ENCODE peak calls at places on chromosomes 11 and 22, in four cellular contexts. F, R, X and V are unnamed samples.

GRCh38 chr11:122747358-122747757 is 90.9 kb upstream of the CRTAM start:
- DNase-seq in F (no peak), X (no peak), R (no peak), V (no peak)

GRCh38 chr11:2459016-2459725 is 14.4 kb downstream of the KCNQ1 start:
- DNase-seq in F (no peak), X (no peak), R (no peak), V (no peak)

GRCh38 chr11:8527939-8528338 is 66.1 kb downstream of the STK33 start:
- DNase-seq in R (no peak), X (no peak), F (no peak), V (no peak)

GRCh38 chr22:38613588-38613987 is 42.6 kb downstream of the FAM227A start:
- DNase-seq in F (no peak), X (no peak), R (no peak), V (no peak)

GRCh38 chr22:35361001-35361551 is 19.8 kb upstream of the HMOX1 start:
- DNase-seq in X (no peak), R (no peak), F (no peak), V (no peak)

GRCh38 chr22:37943471-37944198 is 9.8 kb downstream of the C22orf23 start:
- DNase-seq in X (no peak), F (no peak), R (no peak), V (no peak)

GRCh38 chr11:20131744-20132666 is 28.3 kb downstream of the DBX1 start:
- DNase-seq in X (peak; percentile 57), R (peak; percentile 43), F (peak; percentile 59), V (peak; percentile 18)

GRCh38 chr11:119318240-119319135 is 1.6 kb upstream of the MCAM start:
- DNase-seq in R (no peak), X (no peak), F (no peak), V (no peak)

GRCh38 chr22:49903322-49904039 is 14.8 kb downstream of the ALG12 start:
- DNase-seq in X (no peak), F (no peak), R (no peak), V (no peak)

GRCh38 chr11:64186205-64187165 is 514 bp downstream of the STIP1 start:
- DNase-seq in F (no peak), X (peak; percentile 53), R (no peak), V (peak; percentile 29)

GRCh38 chr11:128726464-128727139 is 32.7 kb downstream of the FLI1 start:
- DNase-seq in F (no peak), R (no peak), X (no peak), V (peak; percentile 78)

GRCh38 chr22:19960491-19961200 is 19.0 kb upstream of the TXNRD2 start:
- DNase-seq in F (no peak), X (peak; percentile 39), R (peak; percentile 9), V (no peak)

GRCh38 chr11:111851636-111852035 is 19.7 kb downstream of the ALG9 start:
- DNase-seq in X (no peak), R (no peak), F (no peak), V (no peak)

GRCh38 chr11:73729594-73730206 is 31.2 kb downstream of the RAB6A start:
- DNase-seq in R (no peak), F (no peak), X (no peak), V (no peak)

GRCh38 chr11:126061707-126062678 is 673 bp downstream of the CDON start:
- DNase-seq in R (peak; percentile 19), F (peak; percentile 40), X (peak; percentile 65), V (no peak)

GRCh38 chr11:3046190-3046589 is 11.0 kb downstream of the CARS1 start:
- DNase-seq in X (no peak), R (peak; percentile 44), F (no peak), V (no peak)

GRCh38 chr22:36763576-36763975 is 12.3 kb downstream of the IFT27 start:
- DNase-seq in X (no peak), R (no peak), F (no peak), V (no peak)

GRCh38 chr11:113106507-113106906 is 145.3 kb downstream of the NCAM1 start:
- DNase-seq in R (no peak), X (no peak), F (no peak), V (no peak)

GRCh38 chr11:393219-394033 is 583 bp upstream of the PKP3 start:
- DNase-seq in F (no peak), R (no peak), X (peak; percentile 60), V (no peak)

GRCh38 chr11:129732926-129733325 is 82.7 kb upstream of the TMEM45B start:
- DNase-seq in F (no peak), X (no peak), R (no peak), V (no peak)

GRCh38 chr11:28963189-28963588 is 855.0 kb downstream of the METTL15 start:
- DNase-seq in R (no peak), F (no peak), X (no peak), V (no peak)

GRCh38 chr11:34052608-34053160 is 1.2 kb downstream of the CAPRIN1 start:
- DNase-seq in F (peak; percentile 21), X (peak; percentile 44), R (peak; percentile 29), V (peak; percentile 40)

GRCh38 chr11:9922806-9923205 is 258.9 kb downstream of the SWAP70 start:
- DNase-seq in X (no peak), R (no peak), F (no peak), V (no peak)

GRCh38 chr11:104678408-104678807 is 219.9 kb downstream of the CASP12 start:
- DNase-seq in R (no peak), F (no peak), X (no peak), V (no peak)

GRCh38 chr11:61966673-61967176 is 709 bp downstream of the FTH1 start:
- DNase-seq in R (no peak), X (peak; percentile 44), F (no peak), V (peak; percentile 57)

GRCh38 chr11:5591613-5592012 is 4.8 kb upstream of the TRIM6 start:
- DNase-seq in R (no peak), F (no peak), X (no peak), V (no peak)

GRCh38 chr22:16973591-16974297 is 34.3 kb downstream of the GAB4 start:
- DNase-seq in X (no peak), R (no peak), F (no peak), V (no peak)
- H3K27ac ChIP-seq in X (no peak overlapping the region), R (no peak overlapping the region), F (no peak overlapping the region), V (no peak overlapping the region)

GRCh38 chr11:66373261-66373660 is 1.7 kb upstream of the SLC29A2 start:
- DNase-seq in X (no peak), F (peak; percentile 50), R (peak; percentile 45), V (no peak)

GRCh38 chr11:66368484-66368883 is 3.1 kb downstream of the SLC29A2 start:
- DNase-seq in R (no peak), X (no peak), F (no peak), V (no peak)

GRCh38 chr11:66367561-66368312 is 3.8 kb downstream of the SLC29A2 start:
- DNase-seq in X (no peak), R (no peak), F (no peak), V (no peak)

GRCh38 chr11:66369073-66369894 is 2.3 kb downstream of the SLC29A2 start:
- DNase-seq in F (no peak), X (no peak), R (no peak), V (no peak)

GRCh38 chr11:66371627-66372415 is at the start of gene SLC29A2:
- DNase-seq in R (peak; percentile 75), F (peak; percentile 73), X (peak; percentile 88), V (peak; percentile 85)
- H3K27ac ChIP-seq in R (peak within 1 kb of the TSS; percentile 93), F (peak within 1 kb of the TSS; percentile 95), X (peak within 1 kb of the TSS; percentile 77), V (peak within 1 kb of the TSS; percentile 68)

DNA sequence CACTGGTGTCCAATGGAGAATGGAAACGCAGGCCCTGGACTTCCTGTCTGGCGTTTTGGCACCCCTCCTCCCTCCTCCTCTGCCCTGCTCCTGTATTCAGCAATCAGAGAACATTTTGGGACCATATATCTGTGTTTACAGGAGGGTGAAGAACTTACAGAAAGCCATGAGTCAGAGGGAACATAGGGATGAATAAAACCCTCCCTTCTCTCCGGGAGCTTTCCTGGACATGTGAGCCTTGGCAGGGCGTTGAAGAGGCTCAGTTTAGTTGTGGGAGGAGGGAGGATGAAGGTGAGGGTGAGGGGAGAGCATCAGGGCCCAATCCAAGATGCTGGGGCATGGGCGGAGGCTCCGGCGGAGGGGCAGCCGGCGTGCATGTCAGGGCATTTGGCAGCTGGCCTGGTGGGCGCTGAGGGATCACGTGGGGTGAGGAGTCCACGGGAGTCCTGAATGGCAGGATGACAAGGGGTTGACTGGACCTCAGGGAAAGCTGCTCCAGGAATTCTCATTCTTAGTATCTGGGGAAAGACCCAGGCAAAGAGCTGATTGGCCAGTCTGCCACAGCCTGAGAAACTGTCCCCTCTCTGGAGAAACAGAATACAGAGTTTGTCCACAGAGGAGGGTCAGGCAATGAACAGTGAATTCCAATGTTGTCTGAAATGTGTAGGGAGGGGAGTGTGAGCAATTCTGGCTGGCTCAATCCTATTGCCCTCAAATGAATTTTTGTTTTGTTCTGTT is 28.9 kb downstream of the MICAL2 start:
- DNase-seq in F (no peak), R (no peak), X (no peak), V (no peak)
- H3K27ac ChIP-seq in F (peak overlapping the region; percentile 48), R (no peak overlapping the region), X (no peak overlapping the region), V (no peak overlapping the region)

DNA sequence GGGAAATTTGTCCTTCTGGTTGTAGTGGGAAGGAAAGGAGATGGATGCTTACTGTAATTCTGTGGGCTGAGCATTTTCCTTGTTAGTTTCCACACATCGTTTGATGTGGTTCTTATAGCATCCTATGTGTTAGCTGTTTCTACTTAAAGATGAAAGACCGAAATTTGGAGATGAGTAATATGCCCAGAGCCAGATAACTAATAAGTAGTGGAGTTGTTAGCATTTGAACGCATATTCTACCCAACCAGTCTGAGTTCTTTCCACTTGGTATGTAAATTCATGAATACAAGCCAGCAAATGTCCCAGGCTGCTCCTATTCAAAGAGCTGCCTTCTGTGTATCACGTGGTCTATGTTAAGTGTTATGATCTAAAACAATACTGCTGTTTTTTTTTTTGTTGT is 14.6 kb downstream of the SPECC1L start:
- DNase-seq in X (no peak), F (no peak), R (no peak), V (no peak)
- H3K27ac ChIP-seq in X (no peak overlapping the region), F (peak overlapping the region; percentile 88), R (no peak overlapping the region), V (peak overlapping the region; percentile 8)

GRCh38 chr11:94303884-94304459 is 408 bp upstream of the IZUMO1R start:
- DNase-seq in R (no peak), F (no peak), X (no peak), V (no peak)
- H3K27ac ChIP-seq in R (no peak overlapping the region), F (peak overlapping the region; percentile 71), X (no peak overlapping the region), V (no peak overlapping the region)

GRCh38 chr22:18048041-18048440 is 23.7 kb upstream of the MICAL3 start:
- DNase-seq in R (no peak), X (no peak), F (no peak), V (no peak)

GRCh38 chr22:18048441-18048898 is 24.1 kb upstream of the MICAL3 start:
- DNase-seq in F (no peak), R (no peak), X (no peak), V (no peak)

GRCh38 chr22:18042685-18043084 is 18.3 kb upstream of the MICAL3 start:
- DNase-seq in X (no peak), F (no peak), R (no peak), V (no peak)

GRCh38 chr22:18045794-18046193 is 21.4 kb upstream of the MICAL3 start:
- DNase-seq in R (no peak), X (no peak), F (no peak), V (no peak)

DNA sequence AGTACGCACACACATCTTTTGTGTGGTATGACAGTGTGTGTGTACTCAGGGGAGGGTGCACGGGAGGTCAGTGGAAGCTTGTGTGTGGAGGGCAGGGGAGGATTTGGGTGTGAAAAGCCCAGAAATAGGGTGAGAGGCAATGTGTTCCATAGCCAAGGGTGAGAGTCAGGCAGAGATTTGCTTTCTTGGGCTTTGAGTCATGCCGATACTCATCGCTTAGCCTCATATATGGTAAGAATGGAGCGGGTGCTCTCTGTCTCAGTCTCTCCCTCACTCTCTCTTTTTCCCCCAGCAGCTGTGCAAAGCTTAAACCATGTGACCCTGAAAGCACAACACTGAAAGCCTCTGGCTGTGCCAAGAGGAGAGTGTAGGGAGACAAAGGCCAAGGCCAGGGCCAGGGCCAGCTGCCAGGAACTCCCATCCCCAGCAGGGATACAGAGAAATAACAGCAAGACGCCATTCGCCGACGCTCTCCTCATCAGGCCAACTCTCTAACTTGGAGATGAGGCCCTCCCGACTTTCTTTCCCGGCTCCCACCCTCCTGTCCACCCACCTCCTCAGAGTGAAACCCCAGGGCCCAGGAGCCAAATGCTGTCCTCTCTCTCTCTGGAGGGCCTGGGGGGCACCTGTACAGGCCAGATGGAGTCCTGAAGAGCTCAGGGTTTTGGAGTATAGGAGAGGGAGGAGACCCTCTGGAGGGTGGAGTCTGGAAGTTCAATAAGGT is 20.3 kb upstream of the MICAL3 start:
- DNase-seq in R (peak; percentile 51), X (peak; percentile 81), F (peak; percentile 80), V (no peak)
- H3K27ac ChIP-seq in R (peak overlapping the region; percentile 82), X (no peak overlapping the region), F (peak overlapping the region; percentile 75), V (no peak overlapping the region)